ENCODE peak calls at places on chromosomes 11 and 22, in nine cellular contexts. B is tibial artery, V is epithelial cell of esophagus, L is choroid plexus epithelial cell, J is mucosa of descending colon, Q is thoracic aorta, A is AG09309, E is SK-N-SH, N is astrocyte of the spinal cord. R is an unnamed sample.

GRCh38 chr11:104142701-104143100 is 21.2 kb downstream of the PDGFD start:
- DNase-seq in B (no peak), V (no peak), L (no peak), J (no peak), Q (no peak), A (no peak), E (no peak), N (no peak), R (no peak)

GRCh38 chr22:45441158-45441557 is 27.7 kb downstream of the RIBC2 start:
- DNase-seq in B (peak), V (peak), L (peak), J (peak), Q (no peak), A (no peak), E (peak), N (peak), R (peak)

GRCh38 chr22:38489561-38490133 is 16.5 kb downstream of the DDX17 start:
- DNase-seq in B (no peak), V (no peak), L (peak), J (no peak), Q (no peak), A (no peak), E (no peak), N (no peak), R (no peak)

GRCh38 chr22:30649430-30650007 is 13.9 kb downstream of the SLC35E4 start:
- DNase-seq in B (no peak), V (peak), L (peak), J (peak), Q (no peak), A (no peak), E (no peak), N (peak), R (no peak)

GRCh38 chr11:5553347-5553746 is 5.0 kb upstream of the OR52H1 start:
- DNase-seq in B (no peak), V (no peak), L (peak), J (no peak), Q (no peak), A (no peak), E (no peak), N (no peak), R (no peak)

GRCh38 chr11:126140106-126140931 is 71.1 kb downstream of the RPUSD4 start:
- DNase-seq in B (no peak), V (no peak), L (no peak), J (no peak), Q (no peak), A (no peak), E (no peak), N (no peak), R (no peak)

GRCh38 chr22:37502342-37503182 is 16.4 kb upstream of the MFNG start:
- DNase-seq in B (no peak), V (peak), L (no peak), J (peak), Q (no peak), A (no peak), E (no peak), N (no peak), R (no peak)

GRCh38 chr11:46049325-46049860 is 71.9 kb downstream of the PHF21A start:
- DNase-seq in B (no peak), V (no peak), L (no peak), J (no peak), Q (no peak), A (no peak), E (no peak), N (no peak), R (no peak)

GRCh38 chr22:32480238-32480637 is 5.6 kb downstream of the FBXO7 start:
- DNase-seq in B (no peak), V (no peak), L (no peak), J (no peak), Q (no peak), A (no peak), E (no peak), N (no peak), R (no peak)

GRCh38 chr11:3122775-3123201 is 42.3 kb downstream of the OSBPL5 start:
- DNase-seq in B (peak), V (no peak), L (no peak), J (peak), Q (no peak), A (no peak), E (peak), N (no peak), R (no peak)

GRCh38 chr11:27420722-27421572 is 51.6 kb downstream of the LGR4 start:
- DNase-seq in B (no peak), V (peak), L (no peak), J (no peak), Q (no peak), A (no peak), E (no peak), N (no peak), R (no peak)

GRCh38 chr11:73389902-73390301 is 13.7 kb downstream of the RELT start:
- DNase-seq in B (no peak), V (no peak), L (no peak), J (peak), Q (no peak), A (no peak), E (no peak), N (no peak), R (no peak)

GRCh38 chr11:40186401-40187091 is 1272.9 kb downstream of the LRRC4C start:
- DNase-seq in B (no peak), V (peak), L (no peak), J (no peak), Q (no peak), A (no peak), E (peak), N (no peak), R (no peak)

GRCh38 chr11:112968988-112969714 is 7.9 kb downstream of the NCAM1 start:
- DNase-seq in B (no peak), V (no peak), L (peak), J (no peak), Q (no peak), A (peak), E (peak), N (peak), R (no peak)

GRCh38 chr11:43542734-43543133 is 137.8 kb upstream of the HSD17B12 start:
- DNase-seq in B (no peak), V (no peak), L (peak), J (no peak), Q (no peak), A (no peak), E (no peak), N (no peak), R (no peak)

GRCh38 chr22:22366478-22366988 is 121.9 kb downstream of the VPREB1 start:
- DNase-seq in B (no peak), V (no peak), L (no peak), J (no peak), Q (no peak), A (no peak), E (no peak), N (no peak), R (no peak)

GRCh38 chr11:61963282-61964057 is 4.0 kb downstream of the FTH1 start:
- DNase-seq in B (peak), V (peak), L (peak), J (peak), Q (no peak), A (no peak), E (no peak), N (no peak), R (no peak)

GRCh38 chr11:109547356-109548027 is 125.5 kb downstream of the C11orf87 start:
- DNase-seq in B (no peak), V (peak), L (peak), J (no peak), Q (no peak), A (peak), E (no peak), N (peak), R (no peak)

GRCh38 chr22:19876314-19876940 is 21.8 kb upstream of the GNB1L start:
- DNase-seq in B (no peak), V (no peak), L (no peak), J (peak), Q (no peak), A (no peak), E (peak), N (no peak), R (peak)

GRCh38 chr11:123330071-123330470 is 100.0 kb upstream of the GRAMD1B start:
- DNase-seq in B (no peak), V (no peak), L (no peak), J (no peak), Q (no peak), A (no peak), E (no peak), N (no peak), R (no peak)

GRCh38 chr11:65766535-65766934 is 14.2 kb downstream of the AP5B1 start:
- DNase-seq in B (no peak), V (no peak), L (peak), J (no peak), Q (no peak), A (peak), E (no peak), N (peak), R (no peak)

DNA sequence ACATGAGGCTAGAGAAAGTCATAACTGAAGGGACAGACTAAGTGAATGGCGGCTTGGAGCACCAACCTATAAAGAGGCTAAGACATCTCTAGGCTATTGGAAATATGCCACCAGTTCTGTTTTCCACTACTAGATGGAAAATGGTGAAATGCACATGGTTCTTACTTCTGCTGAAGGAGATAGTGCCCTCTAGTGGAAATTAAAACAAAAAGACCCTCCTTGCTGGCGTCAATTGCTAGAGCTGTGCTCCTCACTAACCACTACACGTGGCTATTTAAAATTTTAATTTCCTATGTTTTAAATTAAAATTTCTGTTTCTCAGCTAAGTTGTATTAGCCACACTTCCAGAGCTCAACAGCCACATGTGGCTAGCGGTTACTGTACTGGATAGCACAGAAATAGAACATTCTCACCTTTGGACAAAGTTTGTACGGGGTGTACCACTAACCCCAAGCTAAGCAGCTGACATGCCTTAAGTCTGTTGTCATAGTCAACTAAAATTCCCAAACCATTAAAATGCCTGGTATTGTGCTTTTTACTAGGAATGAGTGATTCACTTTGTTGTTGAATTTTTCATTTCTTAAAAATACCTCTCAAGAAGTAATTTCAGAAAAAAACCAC is 34.1 kb upstream of the CALCA start:
- DNase-seq in B (no peak), V (peak), L (peak), J (no peak), Q (no peak), A (peak), E (peak), N (peak), R (no peak)
- TF ChIP-seq CTCF in B (no peak), V (peak), L (peak), J (no peak), Q (no peak), A (peak), E (peak), N (peak), R (no peak)

GRCh38 chr11:880447-880846 is 30.2 kb downstream of the CHID1 start:
- DNase-seq in B (no peak), V (no peak), L (no peak), J (no peak), Q (no peak), A (no peak), E (no peak), N (no peak), R (no peak)
- TF ChIP-seq CTCF in B (no peak), V (no peak), L (no peak), J (no peak), Q (no peak), A (no peak), E (no peak), N (no peak), R (no peak)

GRCh38 chr22:28837640-28838039 is 37.3 kb upstream of the XBP1 start:
- DNase-seq in B (no peak), V (no peak), L (no peak), J (no peak), Q (no peak), A (no peak), E (no peak), N (no peak), R (no peak)

GRCh38 chr22:28835630-28836189 is 35.3 kb upstream of the XBP1 start:
- DNase-seq in B (no peak), V (no peak), L (no peak), J (no peak), Q (no peak), A (no peak), E (no peak), N (no peak), R (no peak)

GRCh38 chr22:28841111-28841510 is 40.7 kb upstream of the XBP1 start:
- DNase-seq in B (no peak), V (no peak), L (no peak), J (no peak), Q (no peak), A (no peak), E (no peak), N (no peak), R (no peak)

GRCh38 chr22:28843633-28844032 is 39.7 kb upstream of the ZNRF3 start:
- DNase-seq in B (no peak), V (no peak), L (no peak), J (no peak), Q (no peak), A (no peak), E (no peak), N (no peak), R (no peak)

DNA sequence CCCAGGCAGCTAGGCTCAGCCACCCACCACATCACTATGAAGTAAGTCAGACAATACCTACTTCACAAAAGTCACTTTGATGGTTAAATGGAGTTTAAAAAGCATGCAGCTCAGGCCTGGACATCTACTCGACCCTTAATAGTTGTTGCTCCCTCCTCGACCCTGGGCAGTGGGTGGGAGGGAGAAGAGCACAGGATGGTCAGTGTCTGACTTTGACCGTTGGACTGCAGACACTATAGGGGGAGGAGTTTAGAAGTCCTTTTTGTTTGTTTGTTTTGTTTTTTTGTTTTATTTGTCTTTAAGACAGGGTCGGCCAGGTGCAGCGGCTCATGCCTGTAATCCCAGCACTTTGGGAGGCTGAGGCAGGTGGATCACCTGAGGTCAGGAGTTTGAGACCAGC is 38.6 kb upstream of the XBP1 start:
- DNase-seq in B (no peak), V (no peak), L (no peak), J (no peak), Q (no peak), A (no peak), E (no peak), N (no peak), R (no peak)
- TF ChIP-seq CTCF in B (no peak), V (no peak), L (no peak), J (no peak), Q (no peak), A (no peak), E (no peak), N (no peak), R (no peak)

GRCh38 chr11:84300112-84300511 is 1013.9 kb upstream of the CCDC90B start:
- DNase-seq in B (no peak), V (no peak), L (no peak), J (no peak), Q (no peak), A (no peak), E (no peak), N (no peak), R (no peak)
- TF ChIP-seq CTCF in B (no peak), V (no peak), L (no peak), J (no peak), Q (no peak), A (no peak), E (no peak), N (no peak), R (no peak)

GRCh38 chr11:25537393-25537792 is 794.5 kb upstream of the ANO3 start:
- DNase-seq in B (no peak), V (no peak), L (no peak), J (no peak), Q (no peak), A (no peak), E (no peak), N (no peak), R (no peak)
- TF ChIP-seq CTCF in B (no peak), V (no peak), L (no peak), J (no peak), Q (no peak), A (no peak), E (no peak), N (no peak), R (no peak)